ENCODE peak calls at places on chromosomes 2 and 18, in four cellular contexts. O is sigmoid colon, M is tibial nerve, S is suprapubic skin. N is an unnamed sample. For H3K4me1, the result is how much of the 10 kb centered on the place peaks cover.

GRCh38 chr2:145692971-145693478 is 1173.1 kb upstream of the ZEB2 start:
- DNase-seq in M (no peak), O (no peak), S (no peak), N (no peak)

GRCh38 chr2:217178366-217178765 is 318.5 kb upstream of the TNP1 start:
- DNase-seq in M (no peak), O (no peak), S (no peak), N (no peak)

GRCh38 chr2:120934891-120935338 is 199.2 kb downstream of the GLI2 start:
- DNase-seq in M (peak), S (no peak), O (no peak), N (no peak)

GRCh38 chr2:230541934-230542380 is 126.0 kb downstream of the SP100 start:
- DNase-seq in S (no peak), O (no peak), M (no peak), N (no peak)

GRCh38 chr2:130387804-130388203 is 31.9 kb downstream of the PTPN18 start:
- DNase-seq in M (no peak), O (peak), S (no peak), N (no peak)

GRCh38 chr2:204074434-204074833 is 137.9 kb downstream of the ICOS start:
- DNase-seq in S (no peak), M (no peak), O (no peak), N (no peak)

GRCh38 chr2:126995652-126996377 is 97.1 kb downstream of the TEX51 start:
- DNase-seq in S (no peak), O (no peak), M (no peak), N (no peak)

GRCh38 chr2:26453421-26454329 is 24.2 kb downstream of the OTOF start:
- DNase-seq in S (peak), O (peak), M (no peak), N (no peak)

GRCh38 chr18:9104244-9104901 is 1.9 kb downstream of the NDUFV2 start:
- DNase-seq in S (no peak), M (no peak), O (no peak), N (no peak)

GRCh38 chr2:121103969-121104368 is 181.0 kb downstream of the TFCP2L1 start:
- DNase-seq in O (peak), S (no peak), M (no peak), N (no peak)

DNA sequence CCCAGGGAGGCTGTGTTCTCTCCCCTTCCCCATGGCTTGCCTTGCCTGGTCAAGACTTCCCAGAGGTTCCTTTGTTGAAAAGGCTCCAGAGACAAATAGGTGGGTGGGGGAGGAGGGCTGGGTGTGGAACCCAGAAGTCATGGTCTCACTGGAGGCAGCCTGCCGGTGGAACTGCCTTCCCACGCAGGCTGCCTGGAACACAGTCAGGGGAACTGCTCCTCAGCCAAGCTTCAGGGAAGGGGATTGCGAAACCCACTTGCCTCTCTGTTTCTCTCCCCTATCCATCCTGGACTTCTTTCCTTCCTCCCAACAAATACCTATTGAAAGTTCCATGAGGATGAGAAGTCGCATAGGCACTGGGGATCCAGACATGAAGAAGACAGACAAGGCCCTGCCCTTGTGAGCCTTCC is 31.6 kb downstream of the MARCO start:
- DNase-seq in M (no peak), O (peak), S (no peak), N (no peak)
- H3K4me3 ChIP-seq in M (no peak), O (no peak), S (no peak), N (no peak)

GRCh38 chr2:233395687-233396086 is 41.4 kb downstream of the DGKD start:
- DNase-seq in M (no peak), O (no peak), S (peak), N (no peak)
- H3K4me1 ChIP-seq in M (under half), O (under half), S (under half), N (under half)

DNA sequence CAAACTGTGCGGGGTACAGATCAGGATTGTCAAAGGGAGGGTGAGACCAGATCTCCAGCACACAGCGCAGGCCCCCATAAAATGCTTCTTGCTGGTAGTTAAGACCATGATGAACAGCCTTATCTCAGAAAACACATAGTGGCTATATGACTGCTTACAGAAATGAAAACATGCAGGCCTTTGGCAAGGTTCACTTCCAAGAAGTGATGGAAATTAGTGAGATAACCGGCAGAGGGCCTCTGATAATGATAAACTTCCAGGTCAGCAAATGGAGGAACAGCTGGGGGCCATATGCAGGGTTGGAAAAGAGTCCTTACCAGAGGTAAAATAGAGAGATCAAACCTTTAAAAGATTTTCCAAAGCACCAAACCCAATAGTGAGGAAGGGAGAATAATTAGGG is 46.6 kb downstream of the CFAP221 start:
- DNase-seq in O (no peak), S (no peak), M (no peak), N (no peak)
- TF ChIP-seq EP300 in O (no peak), S (no peak), M (no peak), N (no peak)

DNA sequence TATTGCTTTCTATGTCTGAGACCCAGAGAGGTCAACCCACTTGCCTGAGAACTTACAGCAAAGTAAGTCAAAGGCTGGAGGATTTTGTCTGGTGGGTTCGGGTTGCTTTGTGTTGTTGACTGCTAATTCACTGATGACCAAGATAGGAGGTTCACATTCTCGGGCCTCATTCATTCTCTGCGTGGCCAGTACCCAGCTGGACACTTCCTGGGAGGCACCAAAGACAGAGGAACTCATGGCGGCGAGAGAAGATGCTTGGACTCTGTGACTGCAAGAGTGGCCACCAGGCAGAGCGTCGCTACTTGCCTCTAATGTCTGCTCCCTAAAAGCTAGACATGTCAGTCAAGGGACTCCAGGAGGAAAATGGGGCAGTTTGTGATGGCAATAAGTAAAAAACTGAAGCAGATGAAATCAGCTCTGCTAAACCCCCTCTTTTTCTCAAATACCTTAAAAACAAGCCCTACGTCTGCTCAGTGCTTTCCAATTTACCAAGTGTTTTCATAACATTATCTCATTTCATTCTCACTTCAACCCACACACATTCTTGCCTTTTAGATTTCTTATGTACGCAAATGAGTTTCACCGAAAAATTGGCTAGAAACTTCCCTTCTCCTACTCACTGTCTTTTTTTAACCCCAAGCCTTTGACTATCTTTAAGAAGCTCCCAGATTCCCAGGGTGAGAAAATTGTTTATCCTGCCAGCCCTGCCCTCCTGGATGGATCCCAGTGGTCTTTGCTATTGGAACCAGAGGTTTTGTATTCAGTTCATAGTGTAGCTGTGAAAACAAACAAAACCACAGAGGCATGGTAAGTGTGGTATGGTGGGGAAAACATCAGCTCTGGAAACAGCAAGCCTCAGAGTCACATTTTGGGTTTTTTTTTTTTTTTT is 4.9 kb upstream of the LBH start:
- DNase-seq in S (no peak), O (peak), M (no peak), N (no peak)
- H3K4me3 ChIP-seq in S (no peak), O (no peak), M (no peak), N (no peak)

GRCh38 chr2:219173176-219173575 is 3.3 kb upstream of the SLC23A3 start:
- DNase-seq in M (no peak), O (no peak), S (no peak), N (no peak)
- H3K4me1 ChIP-seq in M (under half), O (under half), S (under half), N (under half)

DNA sequence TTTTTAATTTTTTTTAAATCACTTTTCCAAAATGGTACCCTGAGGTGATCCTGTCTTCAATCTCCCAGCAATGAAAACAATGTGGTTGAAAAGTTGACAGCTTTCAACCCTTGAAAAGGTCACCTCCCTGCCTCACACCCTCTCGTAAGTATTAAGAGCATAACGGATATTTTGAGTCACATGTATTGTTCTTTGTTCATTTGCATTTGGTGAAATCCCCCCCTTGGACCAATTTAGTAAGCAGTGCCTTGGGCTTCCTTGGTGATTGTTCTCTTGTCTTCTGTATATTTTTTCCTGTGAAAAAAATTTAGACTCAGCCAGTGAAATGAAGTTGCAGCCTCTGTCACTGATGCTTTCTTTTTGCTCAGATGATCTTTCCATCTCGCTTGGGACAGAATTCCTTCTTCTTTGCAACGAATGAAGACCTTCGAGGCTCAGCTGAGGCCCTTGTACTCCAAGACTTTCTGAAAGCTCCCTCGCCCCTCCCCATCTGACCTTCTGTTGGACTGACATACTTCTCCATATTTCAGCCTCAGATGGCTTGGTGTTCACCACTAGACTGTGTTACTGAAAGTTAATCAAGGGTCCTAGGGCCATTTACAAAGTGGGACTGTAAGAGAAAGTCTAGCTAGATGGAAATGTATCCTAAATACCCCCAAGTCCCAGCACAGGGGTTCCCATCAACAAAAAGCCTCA is 158.4 kb downstream of the BCL2 start:
- DNase-seq in O (no peak), S (no peak), M (no peak), N (no peak)
- TF ChIP-seq EP300 in O (no peak), S (no peak), M (no peak), N (no peak)

DNA sequence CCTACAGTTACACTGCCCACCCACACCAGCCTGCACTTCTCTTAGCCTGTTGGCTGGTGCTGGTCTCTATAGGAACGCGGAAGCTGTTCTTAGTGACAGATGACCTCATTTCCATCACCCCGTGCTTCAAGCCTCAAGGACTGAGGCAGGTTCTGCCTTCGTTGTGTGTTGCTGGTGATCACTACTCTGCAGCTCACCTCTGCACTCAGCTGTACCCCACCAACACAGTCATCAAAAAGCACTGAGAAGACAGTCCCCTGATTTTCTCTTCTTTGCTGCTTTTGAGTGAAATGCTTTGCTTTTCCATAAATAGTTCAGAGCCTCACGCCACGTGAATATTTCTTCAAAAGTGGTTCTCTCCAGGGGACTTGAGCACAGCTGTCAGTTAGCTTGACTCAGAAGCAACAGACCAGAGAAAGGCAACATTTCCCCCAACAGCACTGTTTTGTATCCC is 225.7 kb upstream of the CCDC150 start:
- DNase-seq in M (no peak), O (no peak), S (no peak), N (no peak)
- H3K4me3 ChIP-seq in M (no peak), O (no peak), S (no peak), N (no peak)